ENCODE peak calls at places on chromosomes 12 and 14, in eight cellular contexts. P is K562, R is sigmoid colon, K is A549, X is esophagus squamous epithelium, C is HCT116, E is ovary, V is stomach. H is an unnamed sample. For H3K4me1, the result is how much of the 10 kb centered on the place peaks cover.

GRCh38 chr14:36771256-36771655 is 109.6 kb downstream of the PAX9 start:
- DNase-seq in X (no peak), E (no peak), C (no peak), V (no peak), K (peak), P (no peak), R (no peak), H (no peak)

GRCh38 chr12:8692573-8692972 is 5.2 kb upstream of the RIMKLB start:
- DNase-seq in V (no peak), E (peak), R (peak), C (no peak), P (no peak), K (no peak), X (no peak), H (no peak)

GRCh38 chr12:131428086-131428685 is 282.7 kb upstream of the SFSWAP start:
- DNase-seq in R (peak), C (no peak), X (no peak), K (no peak), P (no peak), V (peak), E (no peak), H (peak)

GRCh38 chr12:68364893-68365725 is 32.9 kb upstream of the MDM1 start:
- DNase-seq in V (peak), K (peak), X (peak), R (peak), P (peak), E (peak), C (peak), H (peak)

GRCh38 chr12:67919406-67919805 is 69.8 kb upstream of the IFNG-AS1 start:
- DNase-seq in V (no peak), X (no peak), C (no peak), R (no peak), K (no peak), P (no peak), E (no peak), H (no peak)

GRCh38 chr14:89466939-89467338 is 49.9 kb upstream of the FOXN3 start:
- DNase-seq in C (no peak), R (no peak), E (no peak), V (no peak), X (no peak), K (no peak), P (no peak), H (no peak)

GRCh38 chr12:107318804-107319535 is 225.6 kb upstream of the CRY1 start:
- DNase-seq in C (no peak), X (no peak), V (no peak), E (no peak), K (peak), P (peak), R (no peak), H (peak)

GRCh38 chr14:79861111-79861510 is 350.2 kb downstream of the DIO2 start:
- DNase-seq in X (no peak), C (no peak), E (no peak), R (no peak), P (no peak), K (peak), V (no peak), H (no peak)

GRCh38 chr14:56694609-56695008 is 115.0 kb downstream of the TMEM260 start:
- DNase-seq in C (no peak), X (no peak), V (no peak), P (no peak), K (no peak), R (no peak), E (no peak), H (peak)

GRCh38 chr12:49109631-49110172 is 945 bp downstream of the LMBR1L start:
- DNase-seq in X (no peak), E (no peak), V (no peak), K (no peak), C (no peak), R (no peak), P (no peak), H (no peak)
- H3K4me1 ChIP-seq in X (half or more), E (under half), V (under half), K (under half), C (under half), R (under half), P (under half), H (under half)

DNA sequence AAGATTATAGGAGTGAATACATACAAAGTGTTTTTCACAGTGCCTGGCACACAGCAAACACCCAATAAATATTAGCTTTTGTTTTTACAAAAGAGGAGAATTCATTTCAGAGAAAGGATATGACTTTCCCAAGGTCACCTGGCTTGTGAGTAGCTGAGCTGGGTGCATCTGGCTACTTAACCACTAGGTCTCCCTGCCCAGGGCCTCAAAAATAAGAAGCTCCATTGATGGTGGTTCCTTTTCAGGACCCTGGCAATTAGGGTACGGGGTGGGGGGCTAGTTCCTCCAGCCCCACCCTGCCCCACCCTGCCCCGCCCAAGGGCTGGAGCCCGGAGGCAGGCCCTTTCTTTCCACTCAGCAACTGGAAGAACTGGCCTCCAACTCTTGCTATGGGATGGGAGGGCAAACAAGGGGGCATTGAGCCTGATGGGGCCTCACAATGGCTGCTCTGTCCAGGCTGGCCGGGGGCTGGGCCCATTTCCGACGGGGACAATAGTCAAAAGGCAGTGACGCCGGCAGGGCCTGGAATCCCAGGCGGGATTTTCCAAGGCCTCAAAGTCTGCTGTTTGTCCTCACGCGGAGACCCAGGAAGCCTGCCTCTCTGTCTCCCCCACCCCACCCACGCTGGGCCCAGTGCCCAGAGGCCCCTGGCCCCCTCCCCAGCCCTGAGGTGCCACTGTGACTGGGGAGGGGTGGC is 8.2 kb upstream of the ATG101 start:
- DNase-seq in P (no peak), C (no peak), E (no peak), R (peak), V (no peak), K (peak), X (no peak), H (no peak)
- TF ChIP-seq POLR2A in P (no peak), C (no peak), E (no peak), R (no peak), V (no peak), K (no peak), X (no peak), H (no peak)

GRCh38 chr14:68931063-68931462 is 48.0 kb downstream of the ACTN1 start:
- DNase-seq in P (no peak), X (no peak), R (no peak), K (no peak), E (no peak), C (no peak), V (no peak), H (peak)

GRCh38 chr14:68934034-68934433 is 45.1 kb downstream of the ACTN1 start:
- DNase-seq in E (no peak), X (no peak), P (no peak), R (no peak), V (no peak), C (no peak), K (no peak), H (no peak)

GRCh38 chr14:68932219-68932618 is 46.9 kb downstream of the ACTN1 start:
- DNase-seq in X (no peak), K (no peak), V (no peak), P (no peak), R (no peak), C (no peak), E (no peak), H (no peak)

GRCh38 chr14:68931474-68932051 is 47.5 kb downstream of the ACTN1 start:
- DNase-seq in V (no peak), X (no peak), E (no peak), C (no peak), K (no peak), R (no peak), P (no peak), H (no peak)

DNA sequence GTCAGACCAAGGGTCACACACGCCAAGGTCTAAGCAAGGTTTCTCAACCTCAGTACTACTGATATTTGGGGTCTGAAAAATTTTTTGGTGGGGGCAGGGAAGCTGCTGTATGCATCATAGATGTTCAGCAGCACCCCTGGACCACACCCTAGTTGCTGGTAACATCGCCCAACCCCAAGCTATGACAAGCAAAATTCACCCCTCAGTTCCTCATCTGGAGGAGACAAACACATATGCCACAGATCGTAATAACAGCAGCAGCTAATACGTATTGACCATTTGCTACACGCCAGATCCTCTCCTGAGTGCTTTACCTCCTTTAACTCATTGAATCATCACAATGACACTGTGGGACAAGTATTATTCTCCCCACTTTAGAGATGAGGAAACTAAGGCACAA is 46.4 kb downstream of the ACTN1 start:
- DNase-seq in V (no peak), P (no peak), X (no peak), E (no peak), R (no peak), C (no peak), K (no peak), H (no peak)
- H3K4me1 ChIP-seq in V (half or more), P (under half), X (half or more), E (under half), R (under half), C (under half), K (half or more), H (under half)

GRCh38 chr12:117178301-117178700 is 12.0 kb downstream of the FBXO21 start:
- DNase-seq in R (no peak), K (no peak), V (no peak), P (no peak), E (no peak), X (no peak), C (no peak), H (no peak)
- TF ChIP-seq POLR2A in R (no peak), K (no peak), V (no peak), P (no peak), E (no peak), X (no peak), C (no peak), H (no peak)

DNA sequence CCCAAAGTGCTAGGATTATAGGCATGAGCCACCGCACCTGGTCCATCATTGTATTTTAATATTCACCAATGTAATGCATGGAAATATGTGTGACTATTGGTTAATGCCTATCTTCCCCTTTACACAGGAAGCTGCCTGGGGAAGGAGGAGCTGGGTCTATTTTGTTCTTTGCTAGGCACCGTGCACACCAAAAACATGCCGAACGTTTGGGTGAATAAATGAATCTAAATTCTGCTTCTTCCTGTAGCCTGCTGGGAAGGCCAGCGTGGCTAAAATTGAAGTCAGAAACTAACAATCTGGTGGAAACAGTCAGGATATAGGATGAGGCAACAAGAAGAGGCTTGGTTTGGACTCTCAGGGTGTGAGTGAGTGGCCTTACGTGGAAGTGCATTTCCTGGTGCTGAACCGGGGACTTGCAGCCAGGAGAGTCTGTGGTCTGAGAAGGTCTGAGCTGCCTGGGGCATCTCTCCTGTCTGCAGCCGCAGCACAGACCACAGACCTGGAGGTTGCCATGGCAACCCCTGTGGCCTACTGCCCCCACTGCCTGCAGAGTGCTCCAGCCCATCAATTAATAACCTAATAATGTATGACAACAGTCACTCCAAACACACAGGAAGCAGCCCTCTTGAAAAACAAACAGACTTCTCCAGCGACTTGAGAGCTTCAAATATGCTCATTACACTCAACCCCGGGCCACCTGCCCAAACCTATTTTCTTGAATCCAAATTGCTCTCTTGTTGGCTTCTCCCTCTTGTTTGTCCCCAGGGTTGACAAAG is 5.5 kb upstream of the GPR68 start:
- DNase-seq in R (no peak), E (no peak), P (peak), X (no peak), C (no peak), K (peak), V (no peak), H (no peak)
- H3K4me1 ChIP-seq in R (under half), E (under half), P (under half), X (half or more), C (under half), K (under half), V (under half), H (under half)

GRCh38 chr12:110501722-110502448 is at the start of the genes RAD9B and VPS29:
- DNase-seq in K (peak), V (peak), C (peak), R (peak), E (peak), P (peak), X (peak), H (peak)
- TF ChIP-seq POLR2A in K (peak), V (no peak), C (peak), R (peak), E (peak), P (peak), X (no peak), H (peak)